ENCODE peak calls at places on chromosomes 2 and 18, in eight cellular contexts. A is GM12878, K is A549, N is SK-N-SH, F is endothelial cell of umbilical vein, B is K562, D is H1, L is HepG2. Z is an unnamed sample.

GRCh38 chr2:171327043-171327496 is 106.7 kb downstream of the METTL8 start:
- DNase-seq in N (no peak), L (no peak), K (no peak), D (peak), B (no peak), A (no peak), F (peak), Z (no peak)

GRCh38 chr18:12694032-12694431 is 8.5 kb downstream of the CEP76 start:
- DNase-seq in B (no peak), K (no peak), A (no peak), L (peak), D (no peak), N (no peak), F (no peak), Z (no peak)

GRCh38 chr2:55519908-55520885 is 679 bp downstream of the CFAP36 start:
- DNase-seq in F (peak), L (peak), B (peak), A (no peak), D (no peak), N (peak), K (peak), Z (no peak)

GRCh38 chr2:168851674-168852320 is 38.4 kb downstream of the SPC25 start:
- DNase-seq in F (peak), N (no peak), D (no peak), B (peak), A (no peak), L (no peak), K (no peak), Z (peak)

GRCh38 chr2:220966636-220967035 is 605.5 kb downstream of the EPHA4 start:
- DNase-seq in A (no peak), B (no peak), N (no peak), K (no peak), L (no peak), F (no peak), D (no peak), Z (no peak)

GRCh38 chr2:2563309-2563860 is 232.3 kb upstream of the MYT1L start:
- DNase-seq in B (no peak), F (no peak), D (no peak), K (no peak), N (no peak), L (no peak), A (no peak), Z (no peak)

GRCh38 chr18:64202229-64202835 is 53.4 kb upstream of the LINC00305 start:
- DNase-seq in L (no peak), B (no peak), D (no peak), K (no peak), F (no peak), N (no peak), A (peak), Z (no peak)

GRCh38 chr2:24970483-24971299 is 1.1 kb downstream of the DNAJC27 start:
- DNase-seq in K (no peak), L (peak), A (no peak), D (no peak), N (no peak), F (peak), B (no peak), Z (no peak)

GRCh38 chr2:7881038-7881437 is 800.8 kb upstream of the ID2 start:
- DNase-seq in K (no peak), F (no peak), D (no peak), L (no peak), B (no peak), A (no peak), N (no peak), Z (no peak)

GRCh38 chr18:44950685-44951195 is 270.1 kb downstream of the SETBP1 start:
- DNase-seq in D (no peak), N (no peak), K (no peak), B (no peak), L (no peak), A (no peak), F (no peak), Z (no peak)

GRCh38 chr18:8333961-8334360 is 275.3 kb upstream of the RAB12 start:
- DNase-seq in L (no peak), D (no peak), K (no peak), N (no peak), A (no peak), B (no peak), F (no peak), Z (no peak)

GRCh38 chr2:34102359-34102758 is 503.3 kb upstream of the FAM98A start:
- DNase-seq in F (peak), A (no peak), K (no peak), B (no peak), N (no peak), D (no peak), L (no peak), Z (no peak)

GRCh38 chr2:120238728-120239487 is 13.7 kb upstream of the RALB start:
- DNase-seq in N (no peak), A (no peak), F (peak), B (peak), K (peak), D (no peak), L (peak), Z (peak)

GRCh38 chr2:47225061-47225783 is 70.1 kb upstream of the STPG4 start:
- DNase-seq in B (peak), A (no peak), N (peak), F (peak), L (peak), K (no peak), D (no peak), Z (peak)

GRCh38 chr2:199818001-199818400 is 33.0 kb downstream of the FTCDNL1 start:
- DNase-seq in B (no peak), L (no peak), N (no peak), D (no peak), F (no peak), K (no peak), A (no peak), Z (no peak)

GRCh38 chr18:79507076-79507545 is 111.4 kb downstream of the NFATC1 start:
- DNase-seq in L (no peak), B (peak), A (no peak), D (no peak), K (no peak), F (peak), N (peak), Z (no peak)

GRCh38 chr18:45690975-45691815 is 32.8 kb upstream of the SLC14A1 start:
- DNase-seq in A (no peak), B (peak), D (peak), F (peak), K (peak), L (peak), N (peak), Z (peak)

GRCh38 chr2:225842939-225843338 is 443.4 kb downstream of the NYAP2 start:
- DNase-seq in N (no peak), A (no peak), B (no peak), F (no peak), D (no peak), K (no peak), L (no peak), Z (no peak)

GRCh38 chr2:211033765-211034164 is 477.4 kb downstream of the CPS1 start:
- DNase-seq in D (no peak), A (no peak), N (peak), B (no peak), K (peak), L (peak), F (peak), Z (peak)

GRCh38 chr2:23569761-23570383 is 184.9 kb downstream of the KLHL29 start:
- DNase-seq in L (no peak), A (no peak), K (no peak), B (no peak), D (no peak), F (no peak), N (no peak), Z (no peak)

GRCh38 chr2:101196220-101196661 is 45.1 kb upstream of the TBC1D8 start:
- DNase-seq in K (no peak), B (no peak), A (no peak), L (peak), D (no peak), F (no peak), N (no peak), Z (no peak)

GRCh38 chr18:27120246-27120645 is 64.9 kb downstream of the CHST9 start:
- DNase-seq in B (no peak), A (no peak), N (no peak), F (no peak), K (no peak), L (no peak), D (no peak), Z (no peak)

GRCh38 chr2:43224131-43224570 is 2.3 kb downstream of the ZFP36L2 start:
- DNase-seq in K (no peak), D (peak), B (peak), F (peak), A (no peak), N (peak), L (peak), Z (no peak)

GRCh38 chr18:21450913-21451312 is 149.6 kb downstream of the ESCO1 start:
- DNase-seq in F (peak), L (no peak), D (no peak), A (no peak), K (no peak), N (no peak), B (no peak), Z (no peak)

DNA sequence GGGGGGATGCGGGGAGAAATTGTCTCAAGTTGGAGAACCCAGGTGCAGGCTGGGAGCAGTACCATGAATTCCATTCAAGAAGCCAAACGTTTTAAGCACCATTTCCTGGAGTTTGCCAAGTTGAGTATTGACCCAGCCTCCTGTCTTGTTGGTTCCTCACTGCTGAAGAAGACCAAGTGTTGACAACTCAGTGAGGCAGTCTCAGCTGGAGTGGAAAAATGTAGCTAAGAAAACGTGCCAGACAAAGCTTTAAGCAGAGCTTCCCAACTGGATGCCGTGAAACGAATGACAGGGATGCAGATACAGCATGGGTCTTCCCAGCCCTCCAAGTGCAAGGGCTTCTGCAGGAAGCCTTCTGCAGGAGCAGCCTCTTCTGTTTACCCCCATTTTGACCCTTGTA is 788 bp upstream of the INPP1 start:
- DNase-seq in D (no peak), A (no peak), N (no peak), B (no peak), F (no peak), L (no peak), K (no peak), Z (no peak)
- TF ChIP-seq MAX in D (no peak), A (no peak), N (no peak), B (no peak), F (no peak), L (no peak), K (no peak), Z (no peak)

GRCh38 chr2:237404413-237404812 is 9.6 kb downstream of the COL6A3 start:
- DNase-seq in B (no peak), D (no peak), N (peak), K (no peak), L (no peak), F (no peak), A (no peak), Z (no peak)

GRCh38 chr2:237403024-237403882 is 10.7 kb downstream of the COL6A3 start:
- DNase-seq in B (no peak), K (no peak), D (no peak), F (no peak), N (no peak), A (no peak), L (no peak), Z (no peak)

GRCh38 chr2:237405006-237405559 is 8.9 kb downstream of the COL6A3 start:
- DNase-seq in L (no peak), N (no peak), F (no peak), K (no peak), B (no peak), A (no peak), D (no peak), Z (no peak)

GRCh38 chr2:237397072-237397471 is 16.9 kb downstream of the COL6A3 start:
- DNase-seq in K (no peak), D (no peak), L (no peak), B (no peak), A (no peak), N (no peak), F (no peak), Z (no peak)

GRCh38 chr2:237400199-237400598 is 13.8 kb downstream of the COL6A3 start:
- DNase-seq in L (no peak), N (no peak), F (no peak), B (no peak), D (no peak), A (no peak), K (no peak), Z (no peak)
- H3K4me3 ChIP-seq in L (no peak), N (no peak), F (no peak), B (no peak), D (no peak), A (no peak), K (no peak), Z (no peak)

GRCh38 chr2:174484573-174484972 is 2.3 kb downstream of the GPR155 start:
- DNase-seq in B (no peak), D (no peak), F (no peak), K (no peak), A (no peak), L (no peak), N (no peak), Z (no peak)
- H3K4me2 ChIP-seq in B (no peak), D (no peak), F (no peak), K (no peak), A (peak), L (no peak), N (no peak), Z (no peak)

GRCh38 chr2:56580242-56580641 is 396.5 kb downstream of the CCDC85A start:
- DNase-seq in B (no peak), L (no peak), K (no peak), A (no peak), N (no peak), D (no peak), F (no peak), Z (no peak)

GRCh38 chr2:56587456-56587855 is 403.7 kb downstream of the CCDC85A start:
- DNase-seq in F (no peak), A (no peak), D (no peak), K (no peak), L (no peak), N (no peak), B (no peak), Z (no peak)

GRCh38 chr2:56583796-56584313 is 400.1 kb downstream of the CCDC85A start:
- DNase-seq in L (no peak), B (no peak), D (no peak), F (no peak), K (no peak), N (no peak), A (no peak), Z (no peak)

DNA sequence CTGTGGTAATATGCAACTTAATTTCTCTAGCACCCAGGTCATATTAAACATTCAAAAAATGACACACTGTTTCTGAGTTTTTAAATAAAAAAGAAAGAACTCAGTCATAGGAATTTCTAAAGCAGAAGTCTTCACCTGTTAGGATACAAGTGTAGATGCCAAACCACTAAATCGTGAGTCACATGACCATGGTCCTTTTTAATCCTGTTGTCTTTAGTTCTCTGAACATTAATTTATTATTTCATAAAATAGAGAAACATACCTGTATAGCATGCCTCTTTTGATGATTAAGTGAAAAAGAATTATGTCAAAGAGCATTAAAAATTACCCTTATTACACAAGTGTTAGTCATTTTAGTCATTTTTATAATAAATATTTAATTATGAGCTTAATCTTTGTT is 398.8 kb downstream of the CCDC85A start:
- DNase-seq in F (no peak), N (no peak), L (no peak), A (no peak), B (no peak), D (no peak), K (no peak), Z (no peak)
- TF ChIP-seq MAX in F (no peak), N (no peak), L (no peak), A (no peak), B (no peak), D (no peak), K (no peak), Z (no peak)

GRCh38 chr18:269480-270090 is 1.7 kb upstream of the THOC1 start:
- DNase-seq in A (no peak), L (peak), N (no peak), F (no peak), D (no peak), B (no peak), K (no peak), Z (no peak)
- H3K4me3 ChIP-seq in A (peak), L (peak), N (no peak), F (no peak), D (no peak), B (no peak), K (no peak), Z (no peak)

GRCh38 chr18:42092848-42093247 is 137.8 kb downstream of the PIK3C3 start:
- DNase-seq in B (no peak), D (no peak), L (no peak), N (no peak), A (no peak), K (no peak), F (no peak), Z (no peak)

GRCh38 chr18:42100917-42101316 is 145.9 kb downstream of the PIK3C3 start:
- DNase-seq in B (no peak), K (no peak), L (no peak), A (no peak), D (no peak), F (no peak), N (no peak), Z (no peak)

GRCh38 chr18:42094875-42095274 is 139.8 kb downstream of the PIK3C3 start:
- DNase-seq in F (no peak), A (no peak), N (no peak), D (no peak), L (no peak), B (no peak), K (no peak), Z (no peak)

DNA sequence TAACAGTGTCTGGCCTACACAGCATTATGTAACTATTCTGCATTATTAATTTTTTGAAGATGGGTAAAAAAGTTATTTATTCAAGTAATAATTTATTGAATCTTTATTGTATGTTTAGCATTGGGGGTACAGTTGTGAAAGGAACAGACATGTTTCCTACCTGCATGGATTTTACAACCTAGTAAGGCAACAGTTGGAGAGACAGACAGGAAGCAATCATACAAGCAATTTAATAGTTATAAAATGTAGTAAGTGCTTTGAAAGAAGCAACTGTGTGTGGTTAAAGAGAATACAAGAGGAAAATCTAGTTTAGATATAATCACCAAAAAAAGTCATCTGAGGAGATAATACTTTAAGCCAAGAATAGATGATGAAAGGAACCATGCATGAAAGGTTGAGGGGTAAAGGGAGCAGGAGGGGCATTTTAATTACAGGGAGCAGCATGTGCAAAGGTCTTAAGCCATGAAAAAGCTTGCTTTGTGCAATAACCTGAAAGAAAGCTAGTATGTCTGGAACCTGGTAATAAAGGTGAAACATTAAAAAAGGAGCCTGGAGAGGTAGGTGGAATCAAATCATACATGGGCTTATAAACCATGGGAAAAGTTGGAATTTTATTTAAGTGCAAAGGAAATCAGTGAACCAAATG is 140.8 kb downstream of the PIK3C3 start:
- DNase-seq in N (no peak), B (no peak), F (no peak), K (no peak), L (no peak), A (no peak), D (no peak), Z (no peak)
- H3K4me2 ChIP-seq in N (no peak), B (no peak), F (no peak), K (no peak), L (no peak), A (no peak), D (no peak), Z (no peak)

DNA sequence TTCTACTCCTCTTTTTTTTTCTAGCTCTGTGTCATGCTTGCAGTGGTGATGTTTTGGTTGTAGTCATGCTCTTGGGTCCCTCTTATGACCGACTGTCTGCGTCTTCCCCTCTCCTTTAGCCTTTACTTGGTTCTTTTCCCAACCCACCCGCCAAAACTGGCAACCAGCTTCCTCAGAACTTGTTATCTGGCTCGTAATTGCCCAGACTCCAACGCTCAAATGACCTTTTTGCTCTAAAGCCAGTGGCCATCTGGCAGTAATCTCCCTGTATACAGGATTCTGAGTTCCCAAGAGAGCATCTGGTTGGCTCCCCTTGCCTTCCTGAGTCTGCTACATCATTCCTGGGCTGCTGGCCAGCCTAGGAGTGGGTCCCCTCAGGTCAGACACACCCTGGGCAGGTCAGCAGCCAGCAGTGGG is 147.2 kb downstream of the MGAT5 start:
- DNase-seq in K (no peak), B (peak), F (peak), A (no peak), N (peak), L (no peak), D (no peak), Z (no peak)
- TF ChIP-seq MAX in K (no peak), B (no peak), F (no peak), A (no peak), N (no peak), L (no peak), D (no peak), Z (no peak)

GRCh38 chr2:32342811-32343210 is 14.0 kb upstream of the BIRC6 start:
- DNase-seq in K (no peak), F (peak), A (no peak), B (no peak), N (peak), D (no peak), L (no peak), Z (no peak)
- H3K4me3 ChIP-seq in K (no peak), F (peak), A (no peak), B (no peak), N (no peak), D (no peak), L (no peak), Z (no peak)

GRCh38 chr2:73981081-73981968 is 3.4 kb upstream of the TET3 start:
- DNase-seq in F (no peak), N (peak), L (peak), A (no peak), D (peak), B (peak), K (peak), Z (peak)
- H3K4me2 ChIP-seq in F (peak), N (no peak), L (peak), A (peak), D (peak), B (peak), K (peak), Z (peak)